ENCODE peak calls at places on chromosome 4, in eight cellular contexts. A is stomach; C is iPS DF 6.9; D is heart right ventricle; Z is kidney; Q is neuronal stem cell; S is CD8-positive, alpha-beta memory T cell; R is tibial nerve. Y is an unnamed sample. For H3K4me1, the result is how much of the 10 kb centered on the place peaks cover.

GRCh38 chr4:67273676-67274075 is 271.6 kb downstream of the CENPC start:
- DNase-seq in A (no peak), C (no peak), D (no peak), Z (no peak), Q (no peak), S (no peak), R (no peak), Y (no peak)

GRCh38 chr4:101956068-101956805 is 165.7 kb downstream of the BANK1 start:
- DNase-seq in A (no peak), C (no peak), D (no peak), Z (no peak), Q (no peak), S (no peak), R (no peak), Y (no peak)

GRCh38 chr4:47381172-47381571 is 82.3 kb downstream of the COMMD8 start:
- DNase-seq in A (no peak), C (no peak), D (no peak), Z (no peak), Q (no peak), S (no peak), R (no peak), Y (no peak)

GRCh38 chr4:23877758-23878229 is 12.1 kb downstream of the PPARGC1A start:
- DNase-seq in A (no peak), C (no peak), D (no peak), Z (no peak), Q (no peak), S (no peak), R (no peak), Y (peak)

GRCh38 chr4:107034091-107034698 is 1.9 kb downstream of the DKK2 start:
- DNase-seq in A (no peak), C (no peak), D (no peak), Z (peak), Q (peak), S (no peak), R (peak), Y (peak)

GRCh38 chr4:36351082-36351666 is 69.8 kb downstream of the DTHD1 start:
- DNase-seq in A (peak), C (peak), D (peak), Z (no peak), Q (peak), S (peak), R (peak), Y (peak)

GRCh38 chr4:15704145-15704544 is 1.3 kb downstream of the BST1 start:
- DNase-seq in A (no peak), C (no peak), D (no peak), Z (no peak), Q (no peak), S (no peak), R (no peak), Y (no peak)

GRCh38 chr4:2295535-2296442 is 33.9 kb upstream of the MXD4 start:
- DNase-seq in A (no peak), C (no peak), D (no peak), Z (no peak), Q (no peak), S (no peak), R (peak), Y (no peak)

GRCh38 chr4:139712882-139713281 is 47.3 kb downstream of the MGST2 start:
- DNase-seq in A (no peak), C (no peak), D (no peak), Z (no peak), Q (no peak), S (no peak), R (no peak), Y (no peak)

GRCh38 chr4:142909908-142910307 is 63.8 kb upstream of the INPP4B start:
- DNase-seq in A (no peak), C (no peak), D (no peak), Z (no peak), Q (no peak), S (no peak), R (no peak), Y (peak)

GRCh38 chr4:182745268-182745667 is 171.9 kb downstream of the DCTD start:
- DNase-seq in A (no peak), C (no peak), D (no peak), Z (no peak), Q (no peak), S (no peak), R (no peak), Y (no peak)

GRCh38 chr4:151671541-151672059 is 89.2 kb downstream of the GATB start:
- DNase-seq in A (no peak), C (no peak), D (no peak), Z (no peak), Q (no peak), S (no peak), R (no peak), Y (no peak)

GRCh38 chr4:26907731-26908599 is 47.3 kb downstream of the STIM2 start:
- DNase-seq in A (no peak), C (no peak), D (no peak), Z (no peak), Q (no peak), S (no peak), R (no peak), Y (no peak)

GRCh38 chr4:143587703-143588102 is 74.2 kb downstream of the SMARCA5 start:
- DNase-seq in A (no peak), C (no peak), D (no peak), Z (no peak), Q (no peak), S (no peak), R (no peak), Y (peak)

GRCh38 chr4:73776363-73776762 is 36.0 kb downstream of the CXCL8 start:
- DNase-seq in A (peak), C (no peak), D (no peak), Z (no peak), Q (no peak), S (no peak), R (peak), Y (peak)

GRCh38 chr4:53490161-53490915 is 100.9 kb downstream of the LNX1 start:
- DNase-seq in A (no peak), C (no peak), D (no peak), Z (no peak), Q (no peak), S (no peak), R (no peak), Y (peak)

DNA sequence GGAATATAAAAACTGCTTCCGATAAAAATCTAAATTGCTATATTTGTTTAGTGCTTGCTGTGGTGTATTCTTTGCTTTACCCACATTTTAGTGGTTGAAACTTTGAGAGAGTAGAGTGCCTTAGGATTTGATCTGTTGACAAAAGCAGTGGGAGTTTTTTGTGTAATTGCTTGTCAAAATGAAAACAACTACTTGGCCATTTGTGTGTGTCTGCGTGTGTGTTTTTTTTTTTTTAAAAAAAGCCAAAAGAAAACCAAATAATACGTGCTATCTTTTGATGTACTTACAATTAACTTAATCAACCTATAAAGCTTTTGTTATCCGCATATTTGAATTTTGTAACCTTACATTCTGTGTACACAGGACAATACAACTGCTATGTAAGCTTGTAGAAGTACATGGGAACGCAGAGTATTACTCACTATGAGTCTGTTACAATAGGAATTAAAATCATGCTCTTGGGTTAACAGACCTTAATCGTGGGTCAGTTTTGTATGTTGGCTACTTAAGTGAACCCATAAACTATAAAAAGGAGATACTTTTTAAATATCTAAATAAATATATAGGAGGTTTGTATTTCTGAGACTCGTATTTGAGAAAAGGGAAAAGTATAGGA is 353.5 kb downstream of the ARHGAP24 start:
- DNase-seq in A (no peak), C (no peak), D (no peak), Z (no peak), Q (no peak), S (no peak), R (no peak), Y (no peak)
- H3K4me1 ChIP-seq in A (under half), C (under half), D (under half), Z (under half), Q (under half), S (under half), R (under half), Y (under half)

DNA sequence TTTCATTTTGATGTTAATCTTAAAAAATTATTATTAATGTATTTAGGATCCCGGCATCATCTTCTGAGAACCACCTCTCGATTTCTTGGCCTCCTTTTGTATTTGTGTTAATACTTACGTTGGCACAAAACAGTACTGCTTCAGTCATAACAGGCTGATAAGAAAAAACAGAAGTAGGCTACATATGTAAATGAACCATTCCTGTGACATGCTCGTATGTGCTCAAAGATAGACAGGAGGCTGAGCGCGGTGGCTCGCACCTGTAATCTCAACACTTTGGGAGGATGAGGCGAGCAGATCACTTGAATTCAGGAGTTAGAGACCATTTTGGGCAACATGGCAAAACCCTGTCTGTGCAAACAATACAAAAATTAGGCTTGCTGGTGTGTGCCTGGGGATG is 109.4 kb upstream of the H2AZ1 start:
- DNase-seq in A (no peak), C (no peak), D (no peak), Z (no peak), Q (no peak), S (no peak), R (no peak), Y (no peak)
- H3K4me1 ChIP-seq in A (under half), C (under half), D (under half), Z (under half), Q (under half), S (under half), R (under half), Y (under half)

GRCh38 chr4:146054676-146055075 is 116.1 kb upstream of the ZNF827 start:
- DNase-seq in A (no peak), C (no peak), D (no peak), Z (no peak), Q (no peak), S (no peak), R (no peak), Y (no peak)
- H3K4me1 ChIP-seq in A (under half), C (under half), D (under half), Z (under half), Q (under half), S (under half), R (under half), Y (under half)

DNA sequence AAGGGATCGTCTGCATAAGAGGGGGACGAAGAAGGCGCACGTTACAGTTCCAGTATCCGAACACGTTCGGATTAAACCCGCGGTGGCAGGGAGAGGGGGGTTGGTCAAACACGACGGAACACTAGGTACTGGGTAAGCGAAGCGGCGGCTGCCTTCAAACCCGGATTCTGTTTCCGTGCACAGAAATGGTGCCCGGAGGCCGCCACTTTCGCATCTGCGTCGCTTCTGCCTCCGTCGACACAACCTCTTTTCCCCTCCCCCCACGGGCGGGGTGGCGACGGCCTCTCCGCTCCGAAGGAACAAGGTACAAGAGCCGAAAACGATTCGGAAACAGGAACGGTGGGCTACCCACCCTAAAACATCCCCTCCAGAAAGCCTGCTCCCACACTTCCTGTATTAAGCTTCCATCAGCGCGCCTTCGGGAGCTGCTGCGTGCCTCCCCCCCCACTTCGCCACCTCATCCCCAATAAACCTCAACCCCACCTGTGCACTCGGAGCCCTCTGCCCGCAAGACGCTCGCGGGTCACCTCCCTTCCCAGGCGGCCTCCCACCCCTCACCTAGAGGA is 667 bp downstream of the G3BP2 start:
- DNase-seq in A (peak), C (no peak), D (peak), Z (peak), Q (peak), S (peak), R (peak), Y (peak)
- H3K4me1 ChIP-seq in A (under half), C (under half), D (half or more), Z (under half), Q (under half), S (half or more), R (under half), Y (under half)

GRCh38 chr4:1169691-1170096 is 2.7 kb downstream of the SPON2 start:
- DNase-seq in A (no peak), C (no peak), D (no peak), Z (peak), Q (no peak), S (no peak), R (no peak), Y (no peak)

GRCh38 chr4:1170156-1170804 is 2.1 kb downstream of the SPON2 start:
- DNase-seq in A (no peak), C (no peak), D (no peak), Z (peak), Q (no peak), S (no peak), R (no peak), Y (no peak)

GRCh38 chr4:1170805-1171305 is 1.5 kb downstream of the SPON2 start:
- DNase-seq in A (no peak), C (no peak), D (no peak), Z (peak), Q (no peak), S (no peak), R (no peak), Y (no peak)

GRCh38 chr4:1168291-1169031 is 3.9 kb downstream of the SPON2 start:
- DNase-seq in A (no peak), C (no peak), D (no peak), Z (no peak), Q (no peak), S (no peak), R (no peak), Y (no peak)

GRCh38 chr4:1169171-1169671 is 3.2 kb downstream of the SPON2 start:
- DNase-seq in A (no peak), C (no peak), D (no peak), Z (no peak), Q (no peak), S (no peak), R (no peak), Y (no peak)
- H3K4me1 ChIP-seq in A (half or more), C (under half), D (half or more), Z (under half), Q (under half), S (under half), R (under half), Y (under half)